ENCODE peak calls at places on chromosomes 2 and 18, in four cellular contexts. F, L, O and N are unnamed samples.
A peak's percentile ranks its signal among the peaks of the same experiment; 100 is the strongest.

GRCh38 chr2:239926587-239927234 is 98.4 kb downstream of the NDUFA10 start:
- DNase-seq in F (no peak), O (peak; percentile 79), L (no peak), N (no peak)

GRCh38 chr18:48213791-48214190 is 195.4 kb downstream of the ZBTB7C start:
- DNase-seq in F (no peak), L (no peak), O (no peak), N (no peak)

GRCh38 chr2:101264360-101264939 is 11.8 kb downstream of the CNOT11 start:
- DNase-seq in F (no peak), L (no peak), O (no peak), N (no peak)

GRCh38 chr2:217065695-217066405 is 206.0 kb upstream of the TNP1 start:
- DNase-seq in O (peak; percentile 21), F (no peak), L (no peak), N (peak; percentile 90)

GRCh38 chr2:28577796-28578680 is 82.2 kb downstream of the PLB1 start:
- DNase-seq in L (no peak), F (peak; percentile 82), O (peak; percentile 16), N (no peak)

GRCh38 chr2:231300020-231300721 is 95.3 kb upstream of the B3GNT7 start:
- DNase-seq in L (no peak), O (no peak), F (no peak), N (no peak)

GRCh38 chr18:37364237-37364636 is 201.4 kb downstream of the CELF4 start:
- DNase-seq in O (no peak), L (peak; percentile 71), F (peak; percentile 90), N (peak; percentile 18)

GRCh38 chr2:239274391-239275001 is 126.3 kb downstream of the HDAC4 start:
- DNase-seq in L (no peak), O (peak; percentile 82), F (peak; percentile 63), N (peak; percentile 81)

GRCh38 chr18:5895886-5896740 is 791 bp upstream of the TMEM200C start:
- DNase-seq in L (peak; percentile 36), O (no peak), F (peak; percentile 71), N (no peak)

GRCh38 chr2:85905187-85905666 is 16.4 kb upstream of the ST3GAL5 start:
- DNase-seq in O (no peak), L (no peak), F (no peak), N (peak; percentile 93)

GRCh38 chr18:72235422-72235821 is 308.7 kb downstream of the CBLN2 start:
- DNase-seq in F (no peak), O (no peak), L (no peak), N (no peak)

GRCh38 chr2:12606472-12607000 is 110.2 kb upstream of the TRIB2 start:
- DNase-seq in F (no peak), L (no peak), O (peak; percentile 25), N (peak; percentile 54)

GRCh38 chr2:135960598-135961551 is 24.6 kb downstream of the DARS1 start:
- DNase-seq in L (no peak), O (no peak), F (no peak), N (peak; percentile 31)

DNA sequence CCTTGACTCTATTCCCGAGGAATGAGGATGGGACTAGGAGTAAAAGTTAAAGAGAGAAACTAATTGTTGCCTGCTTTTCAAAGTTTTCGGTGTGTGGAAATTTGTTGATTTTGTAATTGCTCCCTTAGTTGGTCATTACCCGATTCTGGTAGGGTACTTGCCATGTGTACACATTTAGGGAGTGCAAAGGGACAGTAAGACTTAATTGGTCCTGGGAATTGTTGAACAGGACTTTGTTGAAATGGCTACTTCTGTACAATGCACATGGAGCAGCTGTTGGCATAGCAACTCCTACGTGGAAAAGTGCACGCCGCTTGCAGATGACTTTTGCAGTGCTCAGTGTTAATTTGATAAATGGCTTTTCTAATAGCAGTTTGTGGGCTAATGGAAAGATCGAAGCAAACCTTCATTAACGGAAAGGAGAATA is 22.9 kb downstream of the EPAS1 start:
- DNase-seq in L (no peak), F (no peak), O (no peak), N (peak; percentile 62)
- H3K4me3 ChIP-seq in L (no peak overlapping the region), F (peak overlapping the region; percentile 19), O (no peak overlapping the region), N (peak overlapping the region; percentile 35)

DNA sequence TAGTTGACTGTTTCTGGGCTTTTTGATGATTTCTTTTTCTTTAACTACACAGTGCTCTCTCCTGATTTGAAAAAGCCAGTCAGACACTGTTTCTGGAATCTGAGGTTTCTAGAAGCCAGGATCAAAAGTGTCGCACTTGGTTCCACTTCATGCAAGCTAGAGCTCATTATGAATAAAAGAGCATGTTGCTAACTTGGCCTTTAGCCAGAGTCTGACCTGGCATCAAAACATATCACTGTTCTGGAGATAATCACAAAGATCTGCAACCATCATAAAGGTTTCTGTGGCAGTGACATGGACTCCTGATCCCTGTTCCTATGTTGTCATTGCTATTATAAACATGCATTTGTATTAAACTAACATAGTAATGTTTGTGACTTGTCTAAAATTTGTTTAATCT is 76.1 kb upstream of the MAPRE2 start:
- DNase-seq in O (no peak), L (no peak), F (no peak), N (no peak)
- TF ChIP-seq CTCF in O (no peak), L (no peak), F (no peak), N (no peak)

GRCh38 chr2:191150121-191150450 is 708 bp downstream of the STAT4 start:
- DNase-seq in L (no peak), F (no peak), O (no peak), N (no peak)

GRCh38 chr2:191148766-191149165 is 2.0 kb downstream of the STAT4 start:
- DNase-seq in L (no peak), F (no peak), O (no peak), N (no peak)

GRCh38 chr2:191151315-191151698 is 513 bp upstream of the STAT4 start:
- DNase-seq in O (no peak), L (no peak), F (no peak), N (no peak)

GRCh38 chr2:191152841-191153240 is 2.0 kb upstream of the STAT4 start:
- DNase-seq in F (no peak), L (no peak), O (peak; percentile 60), N (peak; percentile 88)

DNA sequence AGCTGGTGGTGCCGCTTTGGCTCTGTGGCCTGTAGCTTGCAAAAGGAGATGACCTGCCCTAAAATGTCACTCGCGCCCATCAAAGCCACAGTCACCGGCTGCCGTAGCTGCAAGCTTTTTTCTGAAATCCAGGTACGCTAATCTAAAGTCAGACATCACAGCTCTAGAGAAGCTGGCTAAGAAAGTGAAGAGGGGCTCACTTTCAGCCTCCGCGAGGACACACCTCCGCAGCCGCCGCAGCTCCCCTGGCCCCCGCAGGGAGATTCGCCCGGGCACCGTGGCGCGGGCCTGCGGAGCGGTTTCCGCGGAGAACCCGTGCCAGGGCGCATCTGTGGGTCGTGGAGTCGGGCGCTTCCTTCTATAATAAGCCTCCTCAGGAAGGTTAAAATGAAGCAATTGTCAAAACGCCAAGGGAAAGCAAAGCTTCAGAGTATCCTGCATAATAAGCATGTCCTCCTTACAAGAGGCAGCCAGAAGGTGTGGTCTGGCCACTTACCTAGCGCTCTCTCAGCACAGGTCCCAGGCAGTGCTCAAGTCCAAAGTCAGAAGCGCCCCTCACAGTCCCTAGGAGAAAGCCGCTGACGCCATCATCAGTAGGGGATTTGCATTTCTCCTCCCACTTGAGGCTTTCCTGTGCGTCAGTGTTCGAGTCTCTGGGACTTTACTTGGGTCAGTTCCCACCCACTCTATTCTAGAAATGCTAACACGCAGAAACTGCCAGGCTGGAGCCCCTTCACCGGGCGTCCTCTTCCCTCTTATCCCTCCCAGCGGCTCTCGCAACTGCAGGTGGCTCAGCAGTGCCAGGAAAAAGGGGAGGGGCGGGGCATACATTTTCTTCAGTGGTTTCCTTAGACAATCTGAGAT is at the start of gene STAT4:
- DNase-seq in L (peak; percentile 19), F (peak; percentile 75), O (peak; percentile 49), N (no peak)
- H3K4me3 ChIP-seq in L (peak within 1 kb of the TSS; percentile 47), F (peak within 1 kb of the TSS; percentile 62), O (peak within 1 kb of the TSS; percentile 56), N (peak within 1 kb of the TSS; percentile 53)

GRCh38 chr2:179853108-179853507 is 8.3 kb downstream of the ZNF385B start:
- DNase-seq in F (no peak), O (no peak), L (no peak), N (no peak)

GRCh38 chr2:179855673-179856072 is 5.7 kb downstream of the ZNF385B start:
- DNase-seq in F (no peak), L (no peak), O (no peak), N (no peak)

GRCh38 chr2:179849719-179850118 is 11.7 kb downstream of the ZNF385B start:
- DNase-seq in O (no peak), F (no peak), L (no peak), N (no peak)

GRCh38 chr2:179854891-179855290 is 6.5 kb downstream of the ZNF385B start:
- DNase-seq in F (no peak), L (no peak), O (no peak), N (no peak)

GRCh38 chr2:179850188-179850587 is 11.2 kb downstream of the ZNF385B start:
- DNase-seq in F (no peak), L (no peak), O (no peak), N (peak; percentile 58)
- TF ChIP-seq CTCF in F (no peak), L (no peak), O (no peak), N (peak; percentile 55)

GRCh38 chr18:3704556-3705162 is 254.7 kb downstream of the TGIF1 start:
- DNase-seq in F (no peak), L (no peak), O (no peak), N (no peak)
- H3K4me3 ChIP-seq in F (no peak overlapping the region), L (no peak overlapping the region), O (no peak overlapping the region), N (no peak overlapping the region)

GRCh38 chr2:30463535-30463934 is 16.5 kb downstream of the LCLAT1 start:
- DNase-seq in F (no peak), O (no peak), L (no peak), N (no peak)

GRCh38 chr2:30466216-30466615 is 19.2 kb downstream of the LCLAT1 start:
- DNase-seq in L (no peak), F (no peak), O (no peak), N (no peak)

GRCh38 chr2:30464544-30465170 is 17.6 kb downstream of the LCLAT1 start:
- DNase-seq in F (no peak), O (no peak), L (no peak), N (no peak)

GRCh38 chr2:30462131-30462857 is 15.2 kb downstream of the LCLAT1 start:
- DNase-seq in L (no peak), F (no peak), O (no peak), N (no peak)

DNA sequence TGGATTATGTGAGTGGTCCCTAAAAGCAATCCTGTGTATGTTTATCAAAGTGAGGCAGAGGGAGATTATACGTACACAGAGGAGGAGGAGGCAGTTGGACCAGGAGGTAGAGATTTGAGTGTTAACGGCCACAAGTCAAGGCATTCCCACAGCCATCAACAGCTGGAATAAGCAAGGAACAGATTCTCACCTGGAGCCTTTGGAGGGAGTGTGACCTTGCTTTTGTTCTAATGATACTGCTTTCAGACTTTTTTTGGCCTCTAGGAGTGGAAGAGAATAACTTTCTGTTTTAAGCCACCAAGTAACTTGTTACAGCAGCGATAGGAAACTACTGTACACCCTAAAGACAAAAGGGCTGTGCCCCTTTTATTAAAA is 18.1 kb downstream of the LCLAT1 start:
- DNase-seq in L (no peak), F (no peak), O (no peak), N (peak; percentile 40)
- TF ChIP-seq CTCF in L (no peak), F (no peak), O (no peak), N (peak; percentile 20)